ENCODE peak calls at places on chromosomes 7 and 10, in six cellular contexts. X is prostate gland, S is HepG2, H is cardiac muscle cell, Z is GM23248, V is neural progenitor cell. P is an unnamed sample.

GRCh38 chr10:89393898-89394297 is 1.5 kb downstream of the IFIT1 start:
- DNase-seq in X (no peak), S (no peak), H (no peak), Z (no peak), V (no peak), P (no peak)

GRCh38 chr7:129367700-129368388 is 66.4 kb upstream of the STRIP2 start:
- DNase-seq in X (peak), S (peak), H (peak), Z (peak), V (peak), P (peak)

GRCh38 chr7:138890782-138891445 is 90.3 kb downstream of the KIAA1549 start:
- DNase-seq in X (no peak), S (peak), H (peak), Z (peak), V (no peak), P (no peak)

GRCh38 chr10:129096340-129096984 is 370.6 kb upstream of the MGMT start:
- DNase-seq in X (peak), S (no peak), H (no peak), Z (peak), V (no peak), P (no peak)

GRCh38 chr7:100509213-100509612 is 25.5 kb downstream of the NYAP1 start:
- DNase-seq in X (peak), S (no peak), H (no peak), Z (peak), V (no peak), P (no peak)

GRCh38 chr7:121447191-121447920 is 51.2 kb upstream of the FAM3C start:
- DNase-seq in X (no peak), S (no peak), H (no peak), Z (peak), V (no peak), P (no peak)

GRCh38 chr7:33091111-33091531 is 18.1 kb downstream of the RP9 start:
- DNase-seq in X (no peak), S (no peak), H (no peak), Z (peak), V (no peak), P (no peak)

GRCh38 chr7:47643716-47644400 is 61.9 kb upstream of the TNS3 start:
- DNase-seq in X (no peak), S (peak), H (no peak), Z (no peak), V (no peak), P (no peak)

GRCh38 chr10:93452143-93452542 is 30.0 kb downstream of the MYOF start:
- DNase-seq in X (no peak), S (no peak), H (no peak), Z (no peak), V (no peak), P (no peak)

GRCh38 chr10:77866598-77866997 is 60.0 kb downstream of the DLG5 start:
- DNase-seq in X (no peak), S (no peak), H (no peak), Z (no peak), V (no peak), P (no peak)

GRCh38 chr10:89491932-89492331 is 43.5 kb downstream of the SLC16A12 start:
- DNase-seq in X (no peak), S (no peak), H (no peak), Z (no peak), V (no peak), P (no peak)

GRCh38 chr7:86768967-86769760 is 125.5 kb downstream of the GRM3 start:
- DNase-seq in X (no peak), S (no peak), H (no peak), Z (no peak), V (no peak), P (no peak)

GRCh38 chr10:6279540-6280267 is 77.0 kb downstream of the PFKFB3 start:
- DNase-seq in X (no peak), S (peak), H (peak), Z (peak), V (peak), P (no peak)

GRCh38 chr7:99004216-99004615 is 125.9 kb downstream of the TRRAP start:
- DNase-seq in X (no peak), S (no peak), H (no peak), Z (no peak), V (no peak), P (no peak)

GRCh38 chr10:132458071-132458594 is 61.1 kb downstream of the PWWP2B start:
- DNase-seq in X (no peak), S (no peak), H (no peak), Z (no peak), V (no peak), P (no peak)

GRCh38 chr7:47496064-47496665 is 85.7 kb downstream of the TNS3 start:
- DNase-seq in X (no peak), S (no peak), H (no peak), Z (no peak), V (no peak), P (no peak)

GRCh38 chr10:109203616-109204375 is 719.5 kb downstream of the XPNPEP1 start:
- DNase-seq in X (no peak), S (no peak), H (no peak), Z (peak), V (no peak), P (no peak)

GRCh38 chr10:15384154-15384553 is 13.1 kb upstream of the FAM171A1 start:
- DNase-seq in X (no peak), S (no peak), H (no peak), Z (peak), V (no peak), P (no peak)

GRCh38 chr7:4800926-4801838 is 25.8 kb downstream of the AP5Z1 start:
- DNase-seq in X (no peak), S (no peak), H (no peak), Z (no peak), V (no peak), P (no peak)

GRCh38 chr10:113059001-113059780 is 109.1 kb downstream of the TCF7L2 start:
- DNase-seq in X (no peak), S (peak), H (no peak), Z (peak), V (peak), P (peak)

GRCh38 chr10:105398202-105398601 is 757.1 kb downstream of the SORCS3 start:
- DNase-seq in X (no peak), S (no peak), H (peak), Z (no peak), V (no peak), P (no peak)

GRCh38 chr7:4025694-4026615 is 656.1 kb upstream of the FOXK1 start:
- DNase-seq in X (no peak), S (no peak), H (no peak), Z (no peak), V (no peak), P (no peak)

GRCh38 chr7:157718303-157719007 is 381.7 kb downstream of the DNAJB6 start:
- DNase-seq in X (no peak), S (no peak), H (no peak), Z (no peak), V (no peak), P (no peak)

GRCh38 chr7:39153647-39154046 is 175.9 kb downstream of the POU6F2 start:
- DNase-seq in X (no peak), S (no peak), H (no peak), Z (peak), V (peak), P (no peak)

GRCh38 chr7:93178213-93178612 is 30.0 kb upstream of the SAMD9L start:
- DNase-seq in X (no peak), S (no peak), H (no peak), Z (peak), V (no peak), P (no peak)

GRCh38 chr7:31687024-31687423 is at the start of gene PPP1R17:
- DNase-seq in X (no peak), S (no peak), H (peak), Z (no peak), V (peak), P (no peak)

GRCh38 chr7:129903935-129904334 is 48.8 kb downstream of the UBE2H start:
- DNase-seq in X (no peak), S (no peak), H (no peak), Z (no peak), V (no peak), P (no peak)

GRCh38 chr10:127872871-127873600 is 19.7 kb downstream of the CLRN3 start:
- DNase-seq in X (no peak), S (peak), H (no peak), Z (no peak), V (no peak), P (no peak)

GRCh38 chr10:1037098-1037497 is 11.4 kb upstream of the IDI2 start:
- DNase-seq in X (no peak), S (no peak), H (no peak), Z (no peak), V (no peak), P (peak)

GRCh38 chr7:88243345-88243909 is 23.6 kb upstream of the SRI start:
- DNase-seq in X (peak), S (peak), H (peak), Z (peak), V (peak), P (no peak)

GRCh38 chr10:14146005-14146404 is 184.7 kb downstream of the FRMD4A start:
- DNase-seq in X (no peak), S (no peak), H (no peak), Z (peak), V (no peak), P (no peak)

GRCh38 chr7:767580-767940 is 40.5 kb upstream of the PRKAR1B start:
- DNase-seq in X (peak), S (no peak), H (no peak), Z (no peak), V (no peak), P (no peak)

GRCh38 chr7:1301812-1302310 is 69.2 kb downstream of the UNCX start:
- DNase-seq in X (no peak), S (no peak), H (peak), Z (no peak), V (no peak), P (no peak)

GRCh38 chr7:31761646-31762045 is 74.6 kb downstream of the PPP1R17 start:
- DNase-seq in X (no peak), S (no peak), H (no peak), Z (no peak), V (no peak), P (no peak)

GRCh38 chr7:3013975-3014792 is 29.5 kb downstream of the CARD11 start:
- DNase-seq in X (no peak), S (no peak), H (no peak), Z (no peak), V (no peak), P (no peak)
- H3K27ac ChIP-seq in X (no peak), S (no peak), H (no peak), Z (no peak), V (no peak), P (no peak)

GRCh38 chr7:85525661-85526060 is 338.8 kb upstream of the SEMA3D start:
- DNase-seq in X (no peak), S (no peak), H (no peak), Z (peak), V (no peak), P (no peak)
- H3K27ac ChIP-seq in X (no peak), S (no peak), H (no peak), Z (peak), V (no peak), P (no peak)

DNA sequence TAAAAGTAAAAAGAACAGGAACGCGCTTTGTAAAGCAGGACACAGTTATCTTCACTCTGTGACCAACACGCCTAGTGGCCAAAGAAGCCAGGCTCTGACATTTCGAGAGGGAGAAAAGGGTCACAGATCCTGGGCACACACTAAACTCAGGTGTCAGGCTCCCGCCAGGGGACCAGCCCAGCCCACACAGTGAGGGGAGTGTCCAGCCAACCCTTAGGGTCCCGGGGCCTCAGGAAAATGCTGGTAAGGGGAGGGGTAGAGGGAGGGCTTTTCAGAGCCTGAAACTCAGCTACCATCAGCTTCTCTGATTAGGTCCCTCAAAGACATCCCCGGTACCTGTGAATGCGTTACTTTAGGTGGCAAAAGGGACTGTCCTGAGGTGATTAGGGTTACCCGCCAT is 16.6 kb downstream of the ANXA11 start:
- DNase-seq in X (no peak), S (no peak), H (no peak), Z (no peak), V (no peak), P (no peak)
- H3K27ac ChIP-seq in X (no peak), S (no peak), H (no peak), Z (no peak), V (no peak), P (no peak)

GRCh38 chr7:130904031-130904757 is 170.2 kb upstream of the KLF14 start:
- DNase-seq in X (no peak), S (peak), H (no peak), Z (peak), V (no peak), P (no peak)
- H3K27ac ChIP-seq in X (peak), S (peak), H (no peak), Z (peak), V (no peak), P (peak)